ENCODE peak calls at places on chromosome 4, in six cellular contexts. Z is HepG2, F is K562, T is GM12878, D is H1, U is NT2/D1. H is an unnamed sample.

GRCh38 chr4:86092684-86093083 is 267.2 kb downstream of the MAPK10 start:
- DNase-seq in T (no peak), Z (no peak), U (no peak), D (no peak), F (no peak), H (no peak)

GRCh38 chr4:151933122-151933827 is 172.5 kb upstream of the GATB start:
- DNase-seq in D (no peak), T (no peak), Z (no peak), F (no peak), U (no peak), H (no peak)

GRCh38 chr4:146582864-146583263 is 55.8 kb upstream of the POU4F2 start:
- DNase-seq in U (no peak), Z (no peak), F (no peak), D (no peak), T (no peak), H (peak)

GRCh38 chr4:151226004-151226932 is 50.7 kb upstream of the PRSS48 start:
- DNase-seq in Z (no peak), T (no peak), F (no peak), U (no peak), D (no peak), H (peak)

GRCh38 chr4:79977131-79977840 is 95.7 kb downstream of the ANTXR2 start:
- DNase-seq in Z (no peak), T (no peak), F (no peak), D (no peak), U (no peak), H (no peak)

GRCh38 chr4:8906991-8907595 is 35.5 kb upstream of the HMX1 start:
- DNase-seq in U (no peak), T (no peak), Z (no peak), F (no peak), D (no peak), H (no peak)

GRCh38 chr4:88979292-88979691 is 77.7 kb downstream of the FAM13A start:
- DNase-seq in U (no peak), F (no peak), T (no peak), D (no peak), Z (no peak), H (no peak)

GRCh38 chr4:14178421-14178820 is 550.9 kb upstream of the BOD1L1 start:
- DNase-seq in U (no peak), T (peak), F (no peak), D (no peak), Z (no peak), H (no peak)

GRCh38 chr4:92864176-92864575 is 560.4 kb downstream of the GRID2 start:
- DNase-seq in T (no peak), F (no peak), U (no peak), Z (no peak), D (no peak), H (no peak)

GRCh38 chr4:55004831-55005230 is 120.6 kb downstream of the KDR start:
- DNase-seq in D (no peak), T (no peak), U (no peak), F (no peak), Z (no peak), H (no peak)

GRCh38 chr4:108060686-108061321 is 71.1 kb downstream of the HADH start:
- DNase-seq in T (no peak), U (no peak), F (no peak), D (no peak), Z (no peak), H (no peak)

GRCh38 chr4:56209767-56210166 is 177.5 kb downstream of the AASDH start:
- DNase-seq in F (no peak), D (no peak), T (no peak), U (no peak), Z (no peak), H (no peak)

GRCh38 chr4:118834960-118835895 is 698 bp downstream of the SEC24D start:
- DNase-seq in U (no peak), T (peak), Z (peak), D (no peak), F (peak), H (peak)

GRCh38 chr4:142354041-142354440 is 492.1 kb downstream of the INPP4B start:
- DNase-seq in Z (no peak), T (no peak), D (no peak), U (no peak), F (no peak), H (no peak)

GRCh38 chr4:123364906-123365305 is 31.7 kb upstream of the SPRY1 start:
- DNase-seq in D (no peak), T (no peak), U (no peak), F (no peak), Z (no peak), H (no peak)

GRCh38 chr4:188971125-188971524 is 831.9 kb downstream of the TRIML1 start:
- DNase-seq in T (no peak), F (no peak), U (no peak), Z (no peak), D (no peak), H (peak)

GRCh38 chr4:68877555-68877954 is 61.8 kb downstream of the UGT2B10 start:
- DNase-seq in F (no peak), U (no peak), Z (no peak), D (no peak), T (no peak), H (no peak)

GRCh38 chr4:122293374-122294365 is 85.1 kb upstream of the ADAD1 start:
- DNase-seq in F (no peak), T (no peak), D (no peak), U (no peak), Z (no peak), H (no peak)

GRCh38 chr4:157674699-157675098 is 454.2 kb downstream of the GRIA2 start:
- DNase-seq in D (no peak), F (no peak), Z (no peak), T (no peak), U (no peak), H (no peak)

GRCh38 chr4:144699565-144699964 is 53.6 kb downstream of the HHIP start:
- DNase-seq in D (no peak), T (no peak), U (no peak), Z (no peak), F (no peak), H (no peak)

GRCh38 chr4:86032476-86033022 is 327.3 kb downstream of the MAPK10 start:
- DNase-seq in T (no peak), D (no peak), Z (no peak), U (no peak), F (no peak), H (no peak)

GRCh38 chr4:169848018-169848417 is 90.3 kb upstream of the HPF1 start:
- DNase-seq in F (no peak), D (no peak), U (no peak), Z (no peak), T (no peak), H (no peak)

GRCh38 chr4:119197772-119198212 is 14.7 kb upstream of the USP53 start:
- DNase-seq in U (no peak), F (no peak), Z (peak), T (no peak), D (no peak), H (no peak)

GRCh38 chr4:72319596-72319995 is 249.4 kb downstream of the ADAMTS3 start:
- DNase-seq in T (no peak), U (no peak), Z (no peak), F (no peak), D (no peak), H (no peak)

GRCh38 chr4:101074326-101074725 is 273.0 kb downstream of the PPP3CA start:
- DNase-seq in D (no peak), T (no peak), F (no peak), U (no peak), Z (no peak), H (no peak)

GRCh38 chr4:52983563-52984303 is 121.6 kb downstream of the RASL11B start:
- DNase-seq in D (no peak), U (peak), F (peak), Z (peak), T (no peak), H (peak)

DNA sequence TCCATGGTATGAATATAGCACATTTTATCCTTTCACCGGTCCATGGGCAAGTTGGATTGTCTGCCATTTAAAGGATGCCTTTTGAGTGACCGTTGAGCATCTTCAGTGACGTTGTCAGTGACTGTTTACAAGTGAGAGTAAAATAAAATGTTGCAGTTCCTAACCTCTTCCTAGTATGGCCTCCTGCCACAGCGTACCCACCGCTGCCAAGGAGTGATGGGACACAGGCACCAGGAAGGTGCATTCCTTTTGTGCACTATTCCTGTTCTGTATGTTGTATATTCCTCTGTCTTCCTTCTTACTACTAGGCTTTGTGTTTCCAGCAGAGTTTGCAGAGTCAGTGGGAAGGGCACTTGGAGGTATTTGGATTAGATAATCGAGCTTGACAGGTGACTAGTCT is 61.5 kb downstream of the SNX25 start:
- DNase-seq in D (no peak), F (no peak), U (no peak), T (no peak), Z (no peak), H (no peak)
- TF ChIP-seq ZNF274 in D (no peak), F (no peak), U (no peak), T (no peak), Z (no peak), H (no peak)

GRCh38 chr4:82422616-82423015 is 7.6 kb downstream of the HNRNPDL start:
- DNase-seq in Z (no peak), F (no peak), T (no peak), D (no peak), U (no peak), H (no peak)

GRCh38 chr4:82421796-82422560 is 8.3 kb downstream of the HNRNPDL start:
- DNase-seq in Z (no peak), D (no peak), U (no peak), F (no peak), T (no peak), H (no peak)

GRCh38 chr4:82419451-82419850 is 10.8 kb downstream of the HNRNPDL start:
- DNase-seq in U (no peak), D (no peak), F (no peak), T (no peak), Z (no peak), H (no peak)

GRCh38 chr4:82425478-82425877 is 4.8 kb downstream of the HNRNPDL start:
- DNase-seq in D (no peak), Z (no peak), F (no peak), T (no peak), U (no peak), H (no peak)

GRCh38 chr4:82423245-82424054 is 6.8 kb downstream of the HNRNPDL start:
- DNase-seq in T (no peak), F (no peak), U (no peak), Z (no peak), D (no peak), H (no peak)
- TF ChIP-seq ZNF274 in T (no peak), F (no peak), U (no peak), Z (no peak), D (no peak), H (no peak)

DNA sequence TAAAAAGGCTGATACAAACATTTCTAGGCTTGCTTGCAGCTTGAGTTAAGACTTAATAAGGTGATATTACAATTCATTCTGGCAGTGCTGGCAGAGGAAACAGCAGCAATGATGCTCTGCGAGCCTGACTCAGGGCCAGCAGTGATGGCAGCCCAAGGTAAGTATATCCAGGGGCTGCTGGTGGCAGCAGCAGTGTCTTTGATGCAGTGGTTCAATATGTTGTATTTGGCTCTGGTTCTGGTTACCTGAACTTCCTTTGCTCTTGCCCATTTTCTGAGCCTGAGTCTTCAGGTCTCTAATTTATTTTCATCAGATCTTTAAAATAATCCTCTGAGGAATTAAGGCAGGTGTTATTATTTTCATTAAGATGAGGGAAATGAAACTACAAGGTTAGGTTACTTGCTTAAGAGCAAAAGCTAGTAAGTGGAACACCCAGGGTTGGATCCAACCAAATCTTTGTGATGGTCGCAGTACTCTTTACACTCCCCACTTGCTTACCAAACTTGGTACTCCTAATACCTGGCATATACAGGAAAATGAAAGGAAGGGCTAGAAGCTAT is 102.8 kb upstream of the BMP2K start:
- DNase-seq in F (no peak), D (no peak), T (no peak), Z (no peak), U (no peak), H (no peak)
- TF ChIP-seq ZNF274 in F (no peak), D (no peak), T (no peak), Z (no peak), U (no peak), H (no peak)

DNA sequence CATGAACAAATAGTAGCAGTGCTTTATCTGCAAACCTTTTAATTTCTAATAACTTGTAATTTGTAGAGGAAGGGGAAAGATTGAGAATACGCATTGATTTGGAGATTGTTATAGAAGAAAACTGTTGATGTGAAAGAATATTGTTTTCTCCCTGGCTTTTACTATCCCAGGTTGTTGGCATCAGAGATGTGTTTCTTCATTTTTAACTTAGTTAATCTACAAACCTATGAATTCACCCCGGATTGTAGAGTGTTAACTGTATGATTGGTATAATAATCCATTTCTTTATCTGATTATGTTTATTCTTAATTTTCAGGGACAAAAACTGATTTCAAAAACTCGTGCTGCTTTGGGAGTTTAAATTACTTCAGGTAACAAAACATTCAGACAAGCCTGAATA is 18.9 kb downstream of the AFP start:
- DNase-seq in D (no peak), Z (no peak), F (no peak), U (no peak), T (no peak), H (no peak)
- TF ChIP-seq ZNF274 in D (no peak), Z (no peak), F (no peak), U (no peak), T (no peak), H (no peak)

GRCh38 chr4:3756343-3757059 is 9.7 kb upstream of the ADRA2C start:
- DNase-seq in F (peak), U (no peak), T (no peak), Z (no peak), D (no peak), H (peak)
- TF ChIP-seq ZNF274 in F (no peak), U (no peak), T (no peak), Z (no peak), D (no peak), H (no peak)